ENCODE peak calls at places on chromosomes 3 and 15, in five cellular contexts. One of them, this sample, is unnamed.

GRCh38 chr3:62938583-62938982 is 63.4 kb upstream of the CADPS start:
- DNase-seq in progenitor cell of endocrine pancreas: no peak
- DNase-seq in activated CD8-positive, alpha-beta memory T cell treated with anti-CD3 and anti-CD28 coated beads for 1 hour: no peak
- DNase-seq in GM18507: no peak
- DNase-seq in foreskin melanocyte: peak
- DNase-seq in this sample: no peak

GRCh38 chr15:88394553-88395159 is 72.5 kb downstream of the MRPL46 start:
- DNase-seq in progenitor cell of endocrine pancreas: no peak
- DNase-seq in foreskin melanocyte: no peak
- DNase-seq in activated CD8-positive, alpha-beta memory T cell treated with anti-CD3 and anti-CD28 coated beads for 1 hour: no peak
- DNase-seq in GM18507: no peak
- DNase-seq in this sample: no peak

GRCh38 chr3:36124118-36124796 is 256.0 kb upstream of the STAC start:
- DNase-seq in activated CD8-positive, alpha-beta memory T cell treated with anti-CD3 and anti-CD28 coated beads for 1 hour: no peak
- DNase-seq in progenitor cell of endocrine pancreas: peak
- DNase-seq in foreskin melanocyte: no peak
- DNase-seq in GM18507: no peak
- DNase-seq in this sample: peak

GRCh38 chr3:52743152-52743551 is 27.6 kb downstream of the NEK4 start:
- DNase-seq in activated CD8-positive, alpha-beta memory T cell treated with anti-CD3 and anti-CD28 coated beads for 1 hour: no peak
- DNase-seq in foreskin melanocyte: no peak
- DNase-seq in GM18507: no peak
- DNase-seq in progenitor cell of endocrine pancreas: no peak
- DNase-seq in this sample: no peak

GRCh38 chr3:191030491-191030890 is 168.0 kb upstream of the GMNC start:
- DNase-seq in activated CD8-positive, alpha-beta memory T cell treated with anti-CD3 and anti-CD28 coated beads for 1 hour: no peak
- DNase-seq in progenitor cell of endocrine pancreas: no peak
- DNase-seq in foreskin melanocyte: no peak
- DNase-seq in GM18507: no peak
- DNase-seq in this sample: no peak

GRCh38 chr3:168066882-168067281 is 28.8 kb downstream of the GOLIM4 start:
- DNase-seq in progenitor cell of endocrine pancreas: no peak
- DNase-seq in activated CD8-positive, alpha-beta memory T cell treated with anti-CD3 and anti-CD28 coated beads for 1 hour: no peak
- DNase-seq in GM18507: no peak
- DNase-seq in foreskin melanocyte: no peak
- DNase-seq in this sample: no peak

GRCh38 chr15:78301326-78301725 is 1.9 kb upstream of the SKIC8 start:
- DNase-seq in GM18507: no peak
- DNase-seq in progenitor cell of endocrine pancreas: no peak
- DNase-seq in activated CD8-positive, alpha-beta memory T cell treated with anti-CD3 and anti-CD28 coated beads for 1 hour: no peak
- DNase-seq in foreskin melanocyte: peak
- DNase-seq in this sample: no peak

GRCh38 chr3:143600762-143601161 is 247.5 kb downstream of the SLC9A9 start:
- DNase-seq in foreskin melanocyte: no peak
- DNase-seq in activated CD8-positive, alpha-beta memory T cell treated with anti-CD3 and anti-CD28 coated beads for 1 hour: no peak
- DNase-seq in progenitor cell of endocrine pancreas: no peak
- DNase-seq in GM18507: no peak
- DNase-seq in this sample: peak

GRCh38 chr15:94243418-94243817 is 12.1 kb downstream of the MCTP2 start:
- DNase-seq in GM18507: no peak
- DNase-seq in progenitor cell of endocrine pancreas: no peak
- DNase-seq in foreskin melanocyte: no peak
- DNase-seq in activated CD8-positive, alpha-beta memory T cell treated with anti-CD3 and anti-CD28 coated beads for 1 hour: no peak
- DNase-seq in this sample: no peak

GRCh38 chr3:111314146-111314873 is 227.7 kb upstream of the CD96 start:
- DNase-seq in foreskin melanocyte: no peak
- DNase-seq in activated CD8-positive, alpha-beta memory T cell treated with anti-CD3 and anti-CD28 coated beads for 1 hour: no peak
- DNase-seq in GM18507: no peak
- DNase-seq in progenitor cell of endocrine pancreas: no peak
- DNase-seq in this sample: no peak